ENCODE peak calls at places on chromosomes 11 and 22, in nine cellular contexts. F is SK-N-SH; V is T-helper 2 cell; G is mucosa of descending colon; I is AG10803; M is naive thymus-derived CD8-positive, alpha-beta T cell; H is AG04450; X is A549; Y is substantia nigra. K is an unnamed sample.

GRCh38 chr22:49368976-49369725 is 458.5 kb downstream of the BRD1 start:
- DNase-seq in F (peak), V (no peak), G (no peak), I (no peak), M (no peak), H (no peak), X (peak), Y (no peak), K (peak)

GRCh38 chr11:78420796-78421209 is 3.2 kb upstream of the GAB2 start:
- DNase-seq in F (peak), V (peak), G (peak), I (peak), M (no peak), H (no peak), X (no peak), Y (no peak), K (no peak)

GRCh38 chr22:22348127-22348814 is 103.7 kb downstream of the VPREB1 start:
- DNase-seq in F (no peak), V (no peak), G (no peak), I (no peak), M (peak), H (no peak), X (peak), Y (peak), K (peak)

GRCh38 chr11:66951927-66952337 is 6.3 kb downstream of the PC start:
- DNase-seq in F (peak), V (no peak), G (no peak), I (peak), M (no peak), H (no peak), X (no peak), Y (peak), K (no peak)

GRCh38 chr11:3190600-3190999 is 25.5 kb upstream of the OSBPL5 start:
- DNase-seq in F (no peak), V (no peak), G (no peak), I (no peak), M (no peak), H (no peak), X (no peak), Y (no peak), K (no peak)

GRCh38 chr11:117418685-117419084 is 91.0 kb downstream of the CEP164 start:
- DNase-seq in F (no peak), V (no peak), G (no peak), I (no peak), M (no peak), H (no peak), X (no peak), Y (no peak), K (no peak)

GRCh38 chr11:115409691-115410220 is 94.5 kb downstream of the CADM1 start:
- DNase-seq in F (peak), V (no peak), G (no peak), I (no peak), M (no peak), H (peak), X (peak), Y (peak), K (peak)

GRCh38 chr22:11605468-11605981 is 3922.5 kb upstream of the OR11H1 start:
- DNase-seq in F (no peak), V (no peak), G (no peak), I (no peak), M (no peak), H (no peak), X (no peak), Y (no peak), K (no peak)

GRCh38 chr22:43994006-43994405 is 30.1 kb upstream of the PARVB start:
- DNase-seq in F (no peak), V (no peak), G (no peak), I (no peak), M (no peak), H (no peak), X (no peak), Y (no peak), K (no peak)

K was measured in head of caudate nucleus.